ENCODE peak calls at places on chromosomes 12 and 14, in seven cellular contexts. One of them, this sample, is unnamed.

GRCh38 chr14:32710351-32711102 is 228.2 kb upstream of the NPAS3 start:
- DNase-seq in psoas muscle: no peak
- DNase-seq in HepG2: no peak
- DNase-seq in OCI-LY7: no peak
- DNase-seq in esophagus muscularis mucosa: no peak
- DNase-seq in fibroblast of pulmonary artery: peak
- DNase-seq in lower leg skin: no peak
- DNase-seq in this sample: no peak

GRCh38 chr14:68501621-68502052 is 291.2 kb downstream of the ZFP36L1 start:
- DNase-seq in fibroblast of pulmonary artery: no peak
- DNase-seq in esophagus muscularis mucosa: no peak
- DNase-seq in OCI-LY7: no peak
- DNase-seq in psoas muscle: peak
- DNase-seq in HepG2: no peak
- DNase-seq in lower leg skin: no peak
- DNase-seq in this sample: no peak

GRCh38 chr12:114013601-114014345 is 47.6 kb upstream of the RBM19 start:
- DNase-seq in fibroblast of pulmonary artery: peak
- DNase-seq in OCI-LY7: peak
- DNase-seq in esophagus muscularis mucosa: no peak
- DNase-seq in lower leg skin: no peak
- DNase-seq in psoas muscle: no peak
- DNase-seq in HepG2: peak
- DNase-seq in this sample: no peak

GRCh38 chr14:105474478-105475268 is at the start of gene CRIP2:
- DNase-seq in OCI-LY7: no peak
- DNase-seq in HepG2: no peak
- DNase-seq in psoas muscle: no peak
- DNase-seq in fibroblast of pulmonary artery: peak
- DNase-seq in esophagus muscularis mucosa: no peak
- DNase-seq in lower leg skin: no peak
- DNase-seq in this sample: no peak

GRCh38 chr12:91999823-92000222 is 145.8 kb downstream of the BTG1 start:
- DNase-seq in esophagus muscularis mucosa: no peak
- DNase-seq in OCI-LY7: no peak
- DNase-seq in lower leg skin: no peak
- DNase-seq in fibroblast of pulmonary artery: no peak
- DNase-seq in HepG2: no peak
- DNase-seq in psoas muscle: no peak
- DNase-seq in this sample: no peak

GRCh38 chr12:20376984-20377383 is 8.6 kb downstream of the PDE3A start:
- DNase-seq in fibroblast of pulmonary artery: peak
- DNase-seq in HepG2: no peak
- DNase-seq in OCI-LY7: peak
- DNase-seq in psoas muscle: no peak
- DNase-seq in lower leg skin: no peak
- DNase-seq in esophagus muscularis mucosa: no peak
- DNase-seq in this sample: no peak

GRCh38 chr14:94098359-94098758 is 12.2 kb upstream of the IFI27 start:
- DNase-seq in HepG2: no peak
- DNase-seq in fibroblast of pulmonary artery: no peak
- DNase-seq in lower leg skin: no peak
- DNase-seq in psoas muscle: no peak
- DNase-seq in OCI-LY7: no peak
- DNase-seq in esophagus muscularis mucosa: no peak
- DNase-seq in this sample: no peak

GRCh38 chr12:67697443-67697842 is 48.9 kb downstream of the DYRK2 start:
- DNase-seq in OCI-LY7: no peak
- DNase-seq in esophagus muscularis mucosa: no peak
- DNase-seq in psoas muscle: no peak
- DNase-seq in HepG2: no peak
- DNase-seq in fibroblast of pulmonary artery: no peak
- DNase-seq in lower leg skin: no peak
- DNase-seq in this sample: no peak

GRCh38 chr12:103928736-103929050 is 1.5 kb upstream of the HSP90B1 start:
- DNase-seq in lower leg skin: no peak
- DNase-seq in esophagus muscularis mucosa: no peak
- DNase-seq in psoas muscle: no peak
- DNase-seq in HepG2: no peak
- DNase-seq in OCI-LY7: peak
- DNase-seq in fibroblast of pulmonary artery: no peak
- DNase-seq in this sample: no peak

GRCh38 chr12:69052613-69053408 is 119.8 kb upstream of the CPM start:
- DNase-seq in fibroblast of pulmonary artery: peak
- DNase-seq in OCI-LY7: no peak
- DNase-seq in psoas muscle: no peak
- DNase-seq in HepG2: peak
- DNase-seq in lower leg skin: no peak
- DNase-seq in esophagus muscularis mucosa: no peak
- DNase-seq in this sample: no peak

GRCh38 chr14:71244341-71244740 is 337.1 kb downstream of the PCNX1 start:
- DNase-seq in lower leg skin: no peak
- DNase-seq in psoas muscle: no peak
- DNase-seq in OCI-LY7: no peak
- DNase-seq in esophagus muscularis mucosa: no peak
- DNase-seq in fibroblast of pulmonary artery: peak
- DNase-seq in HepG2: no peak
- DNase-seq in this sample: no peak

GRCh38 chr12:13386269-13387039 is 189.9 kb downstream of the EMP1 start:
- DNase-seq in esophagus muscularis mucosa: no peak
- DNase-seq in fibroblast of pulmonary artery: no peak
- DNase-seq in psoas muscle: no peak
- DNase-seq in lower leg skin: no peak
- DNase-seq in OCI-LY7: no peak
- DNase-seq in HepG2: no peak
- DNase-seq in this sample: no peak

GRCh38 chr14:49550284-49551184 is 35.6 kb downstream of the RPS29 start:
- DNase-seq in OCI-LY7: peak
- DNase-seq in HepG2: peak
- DNase-seq in psoas muscle: no peak
- DNase-seq in fibroblast of pulmonary artery: peak
- DNase-seq in esophagus muscularis mucosa: no peak
- DNase-seq in lower leg skin: no peak
- DNase-seq in this sample: no peak

GRCh38 chr12:121167232-121167820 is 34.6 kb downstream of the P2RX7 start:
- DNase-seq in HepG2: no peak
- DNase-seq in OCI-LY7: no peak
- DNase-seq in lower leg skin: no peak
- DNase-seq in psoas muscle: no peak
- DNase-seq in esophagus muscularis mucosa: no peak
- DNase-seq in fibroblast of pulmonary artery: peak
- DNase-seq in this sample: no peak

GRCh38 chr12:10184261-10184843 is 5.5 kb downstream of the TMEM52B start:
- DNase-seq in OCI-LY7: no peak
- DNase-seq in HepG2: no peak
- DNase-seq in psoas muscle: no peak
- DNase-seq in lower leg skin: no peak
- DNase-seq in fibroblast of pulmonary artery: peak
- DNase-seq in esophagus muscularis mucosa: peak
- DNase-seq in this sample: no peak

DNA sequence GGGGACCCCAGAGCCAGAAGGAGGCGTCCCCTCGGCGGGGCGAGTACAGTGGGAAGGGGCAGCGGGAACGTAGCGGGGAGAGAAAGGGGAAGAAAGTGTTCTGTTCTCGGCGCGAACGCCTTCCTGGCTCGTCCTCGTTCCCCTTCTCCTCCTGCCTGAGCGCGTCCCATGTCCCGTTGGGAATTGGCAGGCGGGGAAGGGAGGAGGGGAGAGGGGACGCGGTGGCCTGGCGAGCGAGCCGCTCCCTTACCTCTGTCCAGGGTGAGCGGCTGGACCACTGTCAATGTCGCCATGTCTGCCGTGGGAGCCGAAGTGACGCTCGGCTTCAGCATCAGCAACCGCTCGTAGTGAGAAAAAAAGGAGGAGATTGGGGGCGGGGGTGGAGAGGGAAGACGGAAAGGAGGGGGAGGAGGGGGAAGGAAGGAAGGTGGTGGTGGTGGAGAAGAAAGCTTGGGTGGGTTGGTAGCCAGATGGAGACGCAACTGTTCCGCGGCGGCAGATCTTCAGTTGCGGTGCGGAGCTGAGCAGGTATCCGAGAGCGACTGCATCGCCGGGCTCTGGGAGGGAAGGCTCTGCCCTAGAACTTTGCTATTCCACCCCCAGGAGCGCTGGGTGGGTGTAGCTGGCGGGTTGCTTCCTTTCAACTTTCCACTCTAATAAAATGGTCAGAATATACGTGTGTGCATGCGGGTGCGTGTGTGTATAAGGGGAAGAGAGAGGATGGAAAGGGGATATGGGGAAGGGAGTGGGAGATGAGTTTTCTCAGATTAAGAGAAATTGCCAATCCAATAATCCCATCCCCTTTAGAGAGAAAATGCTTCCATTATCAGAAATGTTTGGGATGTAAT is at the start of gene LIN7A:
- DNase-seq in fibroblast of pulmonary artery: peak
- DNase-seq in OCI-LY7: no peak
- DNase-seq in psoas muscle: peak
- DNase-seq in lower leg skin: peak
- DNase-seq in HepG2: peak
- DNase-seq in esophagus muscularis mucosa: no peak
- DNase-seq in this sample: no peak
- H3K4me3 ChIP-seq in fibroblast of pulmonary artery: peak
- H3K4me3 ChIP-seq in OCI-LY7: no peak
- H3K4me3 ChIP-seq in psoas muscle: peak
- H3K4me3 ChIP-seq in lower leg skin: peak
- H3K4me3 ChIP-seq in HepG2: peak
- H3K4me3 ChIP-seq in esophagus muscularis mucosa: peak
- H3K4me3 ChIP-seq in this sample: peak

DNA sequence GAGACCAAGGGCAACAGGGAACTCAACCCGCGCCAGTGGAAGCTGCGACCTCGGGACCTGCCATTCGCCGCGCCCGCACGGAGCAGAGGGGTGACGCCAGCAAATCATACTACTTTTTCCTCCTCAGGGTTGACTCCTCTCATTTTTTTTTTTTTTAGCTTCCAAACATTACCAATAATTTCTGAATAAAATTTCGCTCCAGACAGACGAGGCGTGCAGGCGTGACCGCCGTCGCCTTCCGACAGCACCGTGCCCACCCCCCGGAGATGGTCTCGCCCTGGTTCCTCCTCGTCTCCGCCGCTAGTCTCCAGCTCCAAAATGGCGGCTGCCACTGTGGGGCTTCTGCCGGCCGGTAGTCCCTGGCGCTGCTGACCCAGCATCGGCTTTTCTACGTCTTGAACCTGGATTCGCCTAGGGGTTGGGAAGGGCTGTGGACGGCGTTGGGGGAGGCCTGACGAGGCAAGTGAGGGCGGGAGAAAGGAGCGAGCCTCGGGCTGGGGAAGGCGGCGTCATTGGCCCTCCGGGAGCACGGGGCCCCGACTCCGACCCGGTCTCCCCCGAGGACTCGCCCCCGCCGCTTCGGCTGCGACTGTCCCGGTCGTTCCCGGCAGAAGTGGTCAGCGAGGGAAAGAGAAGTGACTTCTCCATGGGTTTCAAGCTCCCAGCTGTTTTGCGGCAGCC is at the start of the genes CPSF2 and NDUFB1:
- DNase-seq in lower leg skin: peak
- DNase-seq in esophagus muscularis mucosa: peak
- DNase-seq in OCI-LY7: peak
- DNase-seq in fibroblast of pulmonary artery: peak
- DNase-seq in HepG2: peak
- DNase-seq in psoas muscle: peak
- DNase-seq in this sample: peak
- TF ChIP-seq CTCF in lower leg skin: no peak
- TF ChIP-seq CTCF in esophagus muscularis mucosa: no peak
- TF ChIP-seq CTCF in OCI-LY7: no peak
- TF ChIP-seq CTCF in fibroblast of pulmonary artery: no peak
- TF ChIP-seq CTCF in HepG2: no peak
- TF ChIP-seq CTCF in psoas muscle: no peak
- TF ChIP-seq CTCF in this sample: no peak

DNA sequence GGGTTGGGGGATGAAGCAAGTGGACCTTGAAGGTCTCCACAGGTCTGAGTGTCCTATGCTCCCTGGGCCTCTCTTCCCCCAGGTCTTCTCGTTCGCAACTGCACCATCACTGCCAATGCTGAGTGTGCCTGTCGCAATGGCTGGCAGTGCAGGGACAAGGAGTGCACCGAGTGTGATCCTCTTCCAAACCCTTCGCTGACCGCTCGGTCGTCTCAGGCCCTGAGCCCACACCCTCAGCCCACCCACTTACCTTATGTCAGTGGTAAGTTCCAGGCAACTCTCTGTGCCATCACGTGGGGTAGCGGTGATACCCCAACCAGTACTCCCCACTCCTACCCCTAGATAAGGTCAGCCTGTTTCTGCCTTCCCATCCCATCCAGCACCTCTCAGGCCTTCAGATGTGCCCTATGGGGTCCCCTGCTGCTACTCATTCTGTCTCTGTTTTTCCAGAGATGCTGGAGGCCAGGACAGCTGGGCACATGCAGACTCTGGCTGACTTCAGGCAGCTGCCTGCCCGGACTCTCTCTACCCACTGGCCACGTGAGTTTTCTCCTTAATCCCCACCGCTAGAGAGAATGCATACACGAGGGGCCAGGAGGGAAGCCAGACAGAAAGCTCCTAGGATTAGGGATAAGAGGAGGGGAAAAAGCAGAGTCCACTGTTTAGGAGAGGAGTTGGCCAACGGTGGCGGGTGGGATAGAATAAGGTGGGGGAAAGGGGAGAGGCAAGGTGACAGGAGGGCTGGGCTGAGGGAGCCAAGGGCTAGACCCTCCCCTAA is 1.6 kb upstream of the TAPBPL start:
- DNase-seq in OCI-LY7: no peak
- DNase-seq in esophagus muscularis mucosa: no peak
- DNase-seq in lower leg skin: peak
- DNase-seq in fibroblast of pulmonary artery: no peak
- DNase-seq in HepG2: no peak
- DNase-seq in psoas muscle: no peak
- DNase-seq in this sample: no peak
- H3K4me3 ChIP-seq in OCI-LY7: peak
- H3K4me3 ChIP-seq in esophagus muscularis mucosa: peak
- H3K4me3 ChIP-seq in lower leg skin: no peak
- H3K4me3 ChIP-seq in fibroblast of pulmonary artery: peak
- H3K4me3 ChIP-seq in HepG2: no peak
- H3K4me3 ChIP-seq in psoas muscle: peak
- H3K4me3 ChIP-seq in this sample: peak

DNA sequence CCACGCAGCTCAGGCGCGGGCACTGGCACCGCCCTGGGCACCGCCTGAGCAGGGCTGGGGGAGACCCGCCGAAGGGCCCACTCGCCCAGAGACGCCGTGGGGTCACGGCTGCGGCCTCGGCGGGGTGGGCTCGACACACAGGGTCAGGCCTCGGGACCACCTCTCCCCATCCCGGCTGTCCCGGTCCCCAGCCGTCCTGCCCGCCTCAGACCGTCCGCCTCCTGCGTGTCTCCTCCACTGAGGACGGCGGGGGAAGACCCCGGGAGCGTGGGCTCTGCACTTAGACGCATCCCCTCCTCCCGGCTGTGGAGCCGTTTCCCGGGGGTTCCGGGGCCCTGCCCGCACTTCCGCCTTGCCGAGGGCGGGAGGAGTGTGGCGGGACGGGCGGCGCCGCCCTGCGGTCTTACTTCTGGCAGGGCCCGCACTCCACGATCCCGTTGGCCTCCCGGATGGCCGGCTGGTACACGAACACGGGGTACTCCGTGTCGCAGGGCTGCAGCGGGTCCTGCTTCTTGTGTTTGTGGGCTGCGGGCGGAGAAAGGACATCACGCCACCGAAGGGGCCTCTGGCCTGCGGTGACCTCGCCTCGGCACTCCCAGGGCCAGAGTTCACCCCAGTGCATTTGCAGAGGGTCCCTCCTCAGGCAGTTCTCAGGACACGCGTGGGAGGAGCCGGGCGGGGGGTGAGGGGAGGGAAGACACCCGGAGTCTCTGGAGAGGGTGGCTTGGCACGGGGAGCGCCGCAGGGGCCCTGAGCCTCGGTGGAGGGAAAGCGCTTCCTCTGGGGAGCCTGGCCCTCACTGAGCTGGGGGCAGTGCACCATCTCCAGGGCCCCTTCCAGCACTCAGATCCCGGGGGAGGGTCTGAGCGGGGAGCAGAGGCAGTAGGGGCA is 23.1 kb upstream of the LRTM2 start:
- DNase-seq in lower leg skin: peak
- DNase-seq in esophagus muscularis mucosa: no peak
- DNase-seq in HepG2: no peak
- DNase-seq in psoas muscle: peak
- DNase-seq in OCI-LY7: no peak
- DNase-seq in fibroblast of pulmonary artery: no peak
- DNase-seq in this sample: peak
- TF ChIP-seq CTCF in lower leg skin: no peak
- TF ChIP-seq CTCF in esophagus muscularis mucosa: no peak
- TF ChIP-seq CTCF in HepG2: no peak
- TF ChIP-seq CTCF in psoas muscle: no peak
- TF ChIP-seq CTCF in OCI-LY7: no peak
- TF ChIP-seq CTCF in fibroblast of pulmonary artery: no peak
- TF ChIP-seq CTCF in this sample: no peak

This sample was measured in ascending aorta.